ENCODE peak calls at places on chromosomes 7 and 10, in eight cellular contexts. D, X, K, B, U, V, O and I are unnamed samples.

GRCh38 chr10:121648493-121648892 is 50.2 kb upstream of the FGFR2 start:
- DNase-seq in D (no peak), X (no peak), K (no peak), B (no peak), U (no peak), V (no peak), O (no peak), I (no peak)

GRCh38 chr10:110337401-110337800 is 32.7 kb upstream of the SMNDC1 start:
- DNase-seq in D (no peak), X (no peak), K (no peak), B (no peak), U (no peak), V (no peak), O (no peak), I (no peak)

GRCh38 chr7:5214236-5214635 is 24.2 kb downstream of the WIPI2 start:
- DNase-seq in D (peak), X (no peak), K (no peak), B (no peak), U (no peak), V (no peak), O (no peak), I (no peak)

GRCh38 chr10:125768217-125768616 is 7.4 kb downstream of the MMP21 start:
- DNase-seq in D (no peak), X (no peak), K (no peak), B (no peak), U (no peak), V (no peak), O (no peak), I (no peak)

GRCh38 chr10:112946649-112947048 is 3.4 kb upstream of the TCF7L2 start:
- DNase-seq in D (no peak), X (peak), K (no peak), B (no peak), U (no peak), V (no peak), O (no peak), I (peak)

GRCh38 chr7:35691827-35692307 is 3.1 kb downstream of the HERPUD2 start:
- DNase-seq in D (no peak), X (peak), K (peak), B (no peak), U (no peak), V (no peak), O (no peak), I (no peak)

GRCh38 chr7:120273476-120273975 is 551 bp downstream of the KCND2 start:
- DNase-seq in D (no peak), X (peak), K (no peak), B (no peak), U (peak), V (no peak), O (no peak), I (no peak)

GRCh38 chr10:128035557-128035973 is 90.7 kb downstream of the MKI67 start:
- DNase-seq in D (peak), X (no peak), K (peak), B (no peak), U (no peak), V (peak), O (no peak), I (peak)

GRCh38 chr7:18552311-18552916 is 56.9 kb downstream of the HDAC9 start:
- DNase-seq in D (no peak), X (no peak), K (no peak), B (no peak), U (no peak), V (no peak), O (no peak), I (no peak)

GRCh38 chr7:111763221-111763791 is 201.0 kb upstream of the IMMP2L start:
- DNase-seq in D (no peak), X (peak), K (no peak), B (no peak), U (peak), V (no peak), O (peak), I (no peak)

GRCh38 chr7:154863766-154864530 is 139.0 kb downstream of the PAXIP1 start:
- DNase-seq in D (no peak), X (no peak), K (no peak), B (no peak), U (no peak), V (no peak), O (no peak), I (no peak)

GRCh38 chr10:33336606-33337334 is 2.3 kb upstream of the NRP1 start:
- DNase-seq in D (peak), X (peak), K (no peak), B (no peak), U (no peak), V (no peak), O (no peak), I (peak)

GRCh38 chr7:8176370-8177081 is 85.4 kb downstream of the ICA1 start:
- DNase-seq in D (peak), X (no peak), K (peak), B (no peak), U (no peak), V (no peak), O (no peak), I (no peak)

GRCh38 chr7:139721844-139722243 is 56.0 kb downstream of the HIPK2 start:
- DNase-seq in D (no peak), X (no peak), K (no peak), B (no peak), U (no peak), V (no peak), O (no peak), I (no peak)

GRCh38 chr7:19747740-19748339 is 25.6 kb downstream of the TMEM196 start:
- DNase-seq in D (no peak), X (peak), K (no peak), B (no peak), U (peak), V (no peak), O (no peak), I (no peak)

GRCh38 chr10:69846252-69847000 is 44.7 kb downstream of the COL13A1 start:
- DNase-seq in D (no peak), X (no peak), K (no peak), B (no peak), U (no peak), V (no peak), O (no peak), I (no peak)

GRCh38 chr10:75441682-75442081 is 10.3 kb downstream of the LRMDA start:
- DNase-seq in D (no peak), X (no peak), K (no peak), B (no peak), U (no peak), V (no peak), O (no peak), I (no peak)

GRCh38 chr7:13198741-13199140 is 511.3 kb downstream of the ARL4A start:
- DNase-seq in D (no peak), X (no peak), K (no peak), B (no peak), U (peak), V (no peak), O (no peak), I (no peak)

GRCh38 chr10:59283456-59284082 is 78.8 kb downstream of the FAM13C start:
- DNase-seq in D (no peak), X (no peak), K (no peak), B (no peak), U (peak), V (no peak), O (no peak), I (no peak)

GRCh38 chr7:106553446-106553836 is 107.5 kb downstream of the CCDC71L start:
- DNase-seq in D (no peak), X (no peak), K (no peak), B (no peak), U (no peak), V (no peak), O (no peak), I (no peak)

GRCh38 chr10:77555591-77556212 is 81.9 kb downstream of the KCNMA1 start:
- DNase-seq in D (no peak), X (no peak), K (no peak), B (no peak), U (no peak), V (no peak), O (no peak), I (no peak)

GRCh38 chr7:159020987-159021386 is 123.7 kb downstream of the VIPR2 start:
- DNase-seq in D (no peak), X (no peak), K (no peak), B (no peak), U (no peak), V (no peak), O (no peak), I (no peak)

GRCh38 chr7:78939669-78940068 is 513.8 kb downstream of the MAGI2 start:
- DNase-seq in D (no peak), X (no peak), K (no peak), B (no peak), U (no peak), V (no peak), O (no peak), I (no peak)

GRCh38 chr10:33332183-33333031 is 2.1 kb downstream of the NRP1 start:
- DNase-seq in D (no peak), X (no peak), K (no peak), B (no peak), U (peak), V (no peak), O (no peak), I (no peak)

GRCh38 chr10:92691591-92692084 is 1.9 kb downstream of the HHEX start:
- DNase-seq in D (peak), X (no peak), K (no peak), B (no peak), U (no peak), V (peak), O (no peak), I (peak)

DNA sequence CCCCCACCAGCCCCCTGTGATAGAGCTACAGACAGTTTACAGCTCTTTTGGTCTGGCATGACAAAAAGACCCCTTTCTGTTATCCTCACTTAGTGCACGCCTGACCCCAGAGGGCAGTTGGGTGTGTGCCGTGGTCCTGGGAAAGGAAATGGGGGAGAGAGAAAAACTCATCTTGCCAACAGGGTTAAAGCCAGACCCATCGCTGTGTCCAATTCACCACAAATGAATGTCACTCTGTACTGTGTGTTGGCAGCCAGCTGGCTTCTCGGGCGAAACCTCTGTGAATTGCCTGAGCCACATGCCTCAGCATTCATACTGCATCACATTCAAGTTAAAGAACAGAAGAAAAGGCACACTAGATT is 28.6 kb upstream of the HECTD2 start:
- DNase-seq in D (no peak), X (no peak), K (no peak), B (no peak), U (peak), V (no peak), O (no peak), I (no peak)
- H3K4me3 ChIP-seq in D (no peak), X (no peak), K (no peak), B (peak), U (no peak), V (no peak), O (no peak), I (no peak)

DNA sequence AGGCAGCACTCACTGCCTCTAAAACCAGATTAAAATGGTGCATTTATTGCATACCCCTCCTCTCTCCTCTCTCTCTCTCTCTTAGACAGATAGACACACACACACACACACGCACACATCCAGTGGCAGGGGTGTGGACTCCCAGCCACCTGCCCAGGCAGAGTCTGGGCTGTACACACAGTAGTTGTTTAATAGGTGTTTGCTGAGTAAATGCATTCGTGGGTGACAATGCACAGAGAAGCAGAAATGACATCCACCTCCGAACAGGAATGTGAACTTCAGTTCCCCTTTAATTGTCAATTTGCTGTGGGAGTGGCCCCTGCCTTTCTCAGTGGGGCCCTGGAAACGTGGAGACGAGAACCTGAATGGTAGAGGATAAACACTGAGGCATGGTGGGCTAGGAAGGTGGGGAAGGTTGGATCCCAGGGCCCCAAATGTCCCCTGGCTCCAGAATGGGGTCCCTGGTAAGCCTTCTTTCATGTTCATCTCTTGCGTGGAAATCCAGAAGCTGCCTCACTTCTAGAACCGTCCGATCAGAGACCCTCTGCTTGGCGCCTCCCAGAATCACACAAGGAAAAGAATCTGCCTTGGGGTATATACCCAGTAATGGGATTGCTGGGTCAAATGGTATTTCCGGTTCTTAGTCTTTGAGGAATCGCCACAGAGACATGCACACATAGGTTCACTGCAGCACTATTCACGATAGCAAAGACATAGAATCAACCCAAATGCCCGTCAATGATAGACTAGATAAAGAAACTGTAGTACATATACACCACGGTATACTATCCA is 58.5 kb upstream of the ECHDC3 start:
- DNase-seq in D (no peak), X (no peak), K (no peak), B (no peak), U (no peak), V (no peak), O (no peak), I (peak)
- H3K4me3 ChIP-seq in D (no peak), X (no peak), K (peak), B (no peak), U (no peak), V (no peak), O (no peak), I (no peak)

DNA sequence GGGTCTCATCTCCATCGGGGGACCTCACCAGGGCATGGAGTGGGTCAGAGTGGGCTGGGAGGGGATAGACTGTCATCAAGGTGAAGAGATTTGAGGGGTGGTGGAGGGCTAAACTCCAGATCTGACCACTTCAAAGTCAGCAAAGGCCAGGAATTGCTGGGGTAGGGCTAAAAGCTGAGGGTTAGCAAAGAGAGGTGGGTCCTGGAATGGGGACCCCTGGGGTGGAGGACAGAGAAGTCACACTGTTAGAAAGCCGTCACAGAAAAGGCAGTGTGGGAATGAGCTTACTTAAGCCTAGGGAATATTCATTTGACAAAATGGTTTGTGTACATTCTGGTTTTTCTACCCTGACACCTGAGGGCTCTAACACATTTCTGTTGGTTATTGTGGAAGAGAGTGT is 6.2 kb downstream of the FBH1 start:
- DNase-seq in D (no peak), X (no peak), K (no peak), B (no peak), U (no peak), V (peak), O (no peak), I (no peak)
- H3K4me3 ChIP-seq in D (no peak), X (no peak), K (peak), B (no peak), U (no peak), V (no peak), O (no peak), I (no peak)

GRCh38 chr7:17098515-17098914 is 199.9 kb upstream of the AHR start:
- DNase-seq in D (no peak), X (no peak), K (no peak), B (no peak), U (no peak), V (no peak), O (no peak), I (no peak)

GRCh38 chr7:17103170-17103569 is 195.3 kb upstream of the AHR start:
- DNase-seq in D (no peak), X (no peak), K (no peak), B (no peak), U (no peak), V (no peak), O (no peak), I (no peak)

GRCh38 chr7:17099083-17099973 is 199.1 kb upstream of the AHR start:
- DNase-seq in D (peak), X (peak), K (no peak), B (no peak), U (peak), V (peak), O (no peak), I (peak)

GRCh38 chr7:17103984-17104383 is 194.5 kb upstream of the AHR start:
- DNase-seq in D (no peak), X (no peak), K (no peak), B (no peak), U (no peak), V (no peak), O (no peak), I (no peak)

GRCh38 chr7:17101207-17101696 is 197.2 kb upstream of the AHR start:
- DNase-seq in D (no peak), X (no peak), K (no peak), B (no peak), U (no peak), V (no peak), O (no peak), I (no peak)
- H3K4me3 ChIP-seq in D (no peak), X (no peak), K (no peak), B (no peak), U (no peak), V (no peak), O (no peak), I (no peak)